ENCODE peak calls at places on chromosomes 16 and 17, in ten cellular contexts. A, K, S, W, R, F, V, I, G and O are unnamed samples.

GRCh38 chr16:55035037-55035436 is 104.4 kb downstream of the IRX5 start:
- DNase-seq in A (peak), K (no peak), S (no peak), W (no peak), R (no peak), F (peak), V (peak), I (no peak), G (no peak), O (no peak)

GRCh38 chr17:2244545-2245525 is 58.8 kb downstream of the SMG6 start:
- DNase-seq in A (peak), K (peak), S (peak), W (no peak), R (peak), F (peak), V (peak), I (peak), G (peak), O (no peak)

GRCh38 chr17:27793906-27794380 is 6.4 kb downstream of the NOS2 start:
- DNase-seq in A (no peak), K (no peak), S (no peak), W (no peak), R (no peak), F (no peak), V (no peak), I (no peak), G (no peak), O (no peak)

GRCh38 chr16:67389911-67390815 is 3.1 kb downstream of the TPPP3 start:
- DNase-seq in A (no peak), K (peak), S (no peak), W (no peak), R (peak), F (no peak), V (no peak), I (no peak), G (no peak), O (no peak)

GRCh38 chr16:3479654-3480216 is 15.6 kb downstream of the C16orf90 start:
- DNase-seq in A (no peak), K (no peak), S (no peak), W (no peak), R (no peak), F (no peak), V (no peak), I (no peak), G (no peak), O (peak)

GRCh38 chr16:3065069-3065741 is at the start of gene IL32:
- DNase-seq in A (peak), K (no peak), S (peak), W (peak), R (no peak), F (peak), V (peak), I (peak), G (peak), O (no peak)

GRCh38 chr17:75783069-75783783 is 1.4 kb upstream of the UNK start:
- DNase-seq in A (peak), K (no peak), S (peak), W (no peak), R (no peak), F (peak), V (peak), I (no peak), G (no peak), O (no peak)

GRCh38 chr16:18932243-18932997 is 6.2 kb upstream of the SMG1 start:
- DNase-seq in A (no peak), K (no peak), S (peak), W (peak), R (no peak), F (peak), V (peak), I (no peak), G (no peak), O (no peak)

GRCh38 chr16:14302031-14302398 is 230.9 kb downstream of the MRTFB start:
- DNase-seq in A (peak), K (peak), S (no peak), W (no peak), R (peak), F (no peak), V (peak), I (peak), G (peak), O (no peak)

GRCh38 chr17:56114469-56114868 is 38.8 kb upstream of the ANKFN1 start:
- DNase-seq in A (no peak), K (no peak), S (no peak), W (no peak), R (no peak), F (no peak), V (no peak), I (no peak), G (no peak), O (no peak)

GRCh38 chr16:21603920-21604319 is 4.5 kb downstream of the METTL9 start:
- DNase-seq in A (peak), K (no peak), S (peak), W (no peak), R (no peak), F (no peak), V (no peak), I (no peak), G (no peak), O (no peak)

GRCh38 chr16:70402916-70403659 is 35.8 kb downstream of the ST3GAL2 start:
- DNase-seq in A (no peak), K (no peak), S (no peak), W (no peak), R (no peak), F (no peak), V (peak), I (no peak), G (no peak), O (no peak)

GRCh38 chr17:8665681-8666080 is 35.2 kb upstream of the MYH10 start:
- DNase-seq in A (no peak), K (no peak), S (peak), W (no peak), R (no peak), F (no peak), V (no peak), I (no peak), G (no peak), O (no peak)

GRCh38 chr16:52203096-52203495 is 343.8 kb downstream of the TOX3 start:
- DNase-seq in A (no peak), K (no peak), S (peak), W (peak), R (no peak), F (no peak), V (peak), I (no peak), G (no peak), O (no peak)

GRCh38 chr16:59905628-59906027 is 1171.5 kb upstream of the GOT2 start:
- DNase-seq in A (no peak), K (no peak), S (peak), W (no peak), R (no peak), F (peak), V (peak), I (no peak), G (no peak), O (no peak)

GRCh38 chr16:34802396-34802795 is 1343.0 kb downstream of the TP53TG3F start:
- DNase-seq in A (peak), K (no peak), S (no peak), W (no peak), R (no peak), F (no peak), V (no peak), I (no peak), G (no peak), O (no peak)

GRCh38 chr16:86398622-86399021 is 111.7 kb upstream of the FOXF1 start:
- DNase-seq in A (no peak), K (no peak), S (peak), W (no peak), R (no peak), F (peak), V (no peak), I (no peak), G (no peak), O (no peak)

GRCh38 chr16:17147942-17148341 is 322.8 kb downstream of the XYLT1 start:
- DNase-seq in A (no peak), K (no peak), S (no peak), W (no peak), R (no peak), F (no peak), V (no peak), I (no peak), G (no peak), O (no peak)
- TF ChIP-seq CTCF in A (no peak), K (no peak), S (no peak), W (no peak), R (no peak), F (no peak), V (no peak), I (no peak), G (no peak), O (no peak)

DNA sequence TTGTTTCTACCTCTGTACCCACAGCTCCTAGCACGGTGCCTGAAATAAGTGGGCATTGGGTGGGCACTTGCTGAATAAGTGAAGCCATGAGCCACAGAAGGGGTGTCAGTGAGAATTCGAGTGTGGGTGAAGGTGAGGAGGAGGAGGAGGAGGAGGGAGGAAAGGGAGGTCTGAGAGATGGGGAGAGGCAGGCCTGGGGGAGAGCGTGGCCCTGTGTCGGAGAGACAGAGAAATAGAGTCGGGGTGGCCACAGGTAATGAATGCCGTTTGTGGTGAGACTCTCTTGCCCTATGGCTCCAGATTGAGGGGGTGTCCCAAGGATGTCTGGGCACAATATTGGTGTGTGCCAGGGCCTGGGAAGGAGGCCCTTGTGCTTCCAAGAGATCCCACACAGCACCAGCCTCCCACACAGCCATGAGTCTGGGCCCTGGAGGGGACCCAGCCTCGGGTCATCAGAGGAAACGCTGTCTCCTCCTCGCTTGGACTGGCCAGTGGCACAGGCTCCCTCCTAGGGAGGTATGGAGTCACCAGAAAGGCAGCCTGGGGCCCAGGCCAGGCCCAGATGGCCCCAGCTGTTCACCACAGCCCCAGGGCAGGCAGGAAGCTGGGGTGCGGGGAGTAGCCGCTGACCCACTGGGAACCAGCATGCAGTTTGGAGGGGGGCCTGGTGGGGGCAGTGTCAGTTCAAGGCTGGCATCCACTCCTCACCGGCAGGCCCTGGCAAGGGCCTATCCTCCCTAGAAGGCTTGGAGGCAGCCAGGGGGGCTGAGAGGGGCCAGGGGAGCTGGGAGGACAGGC is 49.0 kb downstream of the SDK2 start:
- DNase-seq in A (peak), K (peak), S (no peak), W (no peak), R (peak), F (no peak), V (peak), I (no peak), G (peak), O (no peak)
- TF ChIP-seq CTCF in A (peak), K (peak), S (peak), W (peak), R (peak), F (no peak), V (peak), I (no peak), G (peak), O (peak)

GRCh38 chr17:6420173-6420641 is 14.7 kb downstream of the AIPL1 start:
- DNase-seq in A (peak), K (peak), S (no peak), W (no peak), R (no peak), F (no peak), V (no peak), I (no peak), G (no peak), O (no peak)
- TF ChIP-seq CTCF in A (peak), K (no peak), S (peak), W (peak), R (peak), F (peak), V (peak), I (no peak), G (no peak), O (peak)

GRCh38 chr17:39194985-39195524 is 2.4 kb downstream of the CACNB1 start:
- DNase-seq in A (no peak), K (no peak), S (no peak), W (no peak), R (no peak), F (no peak), V (no peak), I (no peak), G (no peak), O (no peak)

GRCh38 chr17:39195568-39196160 is 1.8 kb downstream of the CACNB1 start:
- DNase-seq in A (no peak), K (peak), S (peak), W (no peak), R (no peak), F (no peak), V (peak), I (no peak), G (peak), O (no peak)

GRCh38 chr17:39193346-39193745 is 4.1 kb downstream of the CACNB1 start:
- DNase-seq in A (no peak), K (no peak), S (no peak), W (no peak), R (no peak), F (no peak), V (no peak), I (no peak), G (no peak), O (no peak)

GRCh38 chr17:39192901-39193300 is 4.6 kb downstream of the CACNB1 start:
- DNase-seq in A (no peak), K (no peak), S (no peak), W (no peak), R (no peak), F (no peak), V (no peak), I (no peak), G (no peak), O (no peak)

DNA sequence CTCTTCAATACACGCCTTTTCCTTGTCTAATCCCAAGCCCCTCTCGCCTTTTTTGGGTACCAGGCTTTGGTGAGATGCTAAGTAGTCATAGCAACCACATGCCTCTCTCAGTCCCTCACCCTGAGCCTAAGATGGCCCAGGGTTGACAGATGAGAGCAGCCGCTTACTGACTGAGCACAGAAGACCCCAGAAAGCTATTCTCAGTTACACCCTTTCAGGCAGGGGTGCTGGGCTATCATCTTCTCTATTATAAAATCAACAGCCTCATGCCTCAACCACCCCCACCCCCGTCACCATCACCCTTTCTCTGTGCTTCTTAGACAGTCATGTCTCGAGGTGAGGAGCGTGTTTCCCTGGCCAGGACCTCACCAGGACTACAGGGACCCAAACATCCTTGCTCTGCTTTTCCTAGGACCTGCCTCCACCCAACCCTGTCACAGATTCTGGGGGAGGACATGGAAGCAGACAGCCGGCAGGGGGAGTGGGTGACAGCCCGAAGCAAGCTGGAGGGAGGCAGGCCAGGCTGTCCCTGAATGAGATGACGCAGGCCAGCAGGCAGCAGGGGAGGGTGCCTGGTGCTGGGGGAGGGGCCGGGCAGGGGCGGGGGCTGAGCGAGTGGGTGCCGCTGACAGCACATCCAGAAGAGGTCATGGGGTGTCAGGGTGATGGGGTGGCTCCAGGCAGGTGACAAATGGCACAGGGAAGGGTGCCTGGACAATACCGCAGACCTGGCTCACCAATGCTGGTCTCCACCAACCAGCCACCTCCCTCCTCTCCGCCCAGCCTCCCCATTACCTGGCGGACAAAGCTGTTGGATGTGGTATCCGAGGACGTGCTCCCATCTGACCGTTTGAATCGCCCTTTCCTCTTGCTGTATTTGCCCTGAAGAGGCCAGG is 3.1 kb downstream of the CACNB1 start:
- DNase-seq in A (peak), K (peak), S (peak), W (no peak), R (peak), F (peak), V (no peak), I (peak), G (peak), O (no peak)
- TF ChIP-seq CTCF in A (peak), K (no peak), S (peak), W (peak), R (peak), F (peak), V (no peak), I (peak), G (no peak), O (peak)

GRCh38 chr16:48113471-48113870 is 42.3 kb downstream of the ABCC12 start:
- DNase-seq in A (peak), K (no peak), S (no peak), W (no peak), R (no peak), F (no peak), V (no peak), I (no peak), G (no peak), O (no peak)
- TF ChIP-seq CTCF in A (peak), K (no peak), S (no peak), W (peak), R (no peak), F (peak), V (peak), I (no peak), G (no peak), O (peak)

DNA sequence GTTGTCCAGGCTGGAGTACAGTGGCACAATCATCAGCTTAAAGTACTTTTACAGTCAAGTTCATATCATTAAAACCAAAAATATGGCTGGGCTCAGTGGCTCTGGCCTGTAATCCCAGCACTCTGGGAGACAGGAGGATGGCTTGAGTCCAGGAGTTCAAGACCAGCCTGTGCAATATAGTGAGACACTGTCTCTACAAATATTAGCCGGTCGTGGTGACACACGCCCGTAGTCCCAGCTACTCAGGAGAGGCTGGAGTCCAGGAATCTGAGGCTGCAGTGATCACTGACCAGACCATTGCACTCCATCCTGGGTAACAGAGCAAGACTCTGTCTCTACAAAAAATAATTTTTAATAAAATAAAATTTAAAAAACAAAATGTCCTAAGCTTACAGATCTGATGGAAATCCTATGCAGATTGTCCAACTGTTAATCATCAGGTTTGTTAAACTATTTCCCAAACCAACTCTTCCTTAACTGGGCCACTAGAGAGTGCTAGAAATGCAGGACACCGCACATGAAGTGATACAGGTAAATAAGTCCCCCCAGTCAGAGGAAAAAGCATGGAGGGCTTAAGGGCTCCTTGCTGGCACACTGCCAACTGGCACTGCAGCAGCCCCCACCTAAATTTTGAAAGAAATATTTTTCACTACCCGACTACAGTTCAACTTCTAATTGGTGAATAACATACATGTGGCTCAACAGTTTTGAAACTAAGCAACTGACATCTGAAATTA is 2.8 kb downstream of the USP22 start:
- DNase-seq in A (peak), K (no peak), S (peak), W (no peak), R (no peak), F (no peak), V (peak), I (no peak), G (no peak), O (no peak)
- TF ChIP-seq CTCF in A (peak), K (peak), S (peak), W (peak), R (peak), F (peak), V (peak), I (peak), G (peak), O (peak)

GRCh38 chr17:51857052-51857593 is 301.4 kb downstream of the CA10 start:
- DNase-seq in A (no peak), K (no peak), S (no peak), W (no peak), R (no peak), F (no peak), V (no peak), I (no peak), G (no peak), O (no peak)
- TF ChIP-seq CTCF in A (no peak), K (no peak), S (no peak), W (no peak), R (no peak), F (no peak), V (peak), I (no peak), G (no peak), O (no peak)

DNA sequence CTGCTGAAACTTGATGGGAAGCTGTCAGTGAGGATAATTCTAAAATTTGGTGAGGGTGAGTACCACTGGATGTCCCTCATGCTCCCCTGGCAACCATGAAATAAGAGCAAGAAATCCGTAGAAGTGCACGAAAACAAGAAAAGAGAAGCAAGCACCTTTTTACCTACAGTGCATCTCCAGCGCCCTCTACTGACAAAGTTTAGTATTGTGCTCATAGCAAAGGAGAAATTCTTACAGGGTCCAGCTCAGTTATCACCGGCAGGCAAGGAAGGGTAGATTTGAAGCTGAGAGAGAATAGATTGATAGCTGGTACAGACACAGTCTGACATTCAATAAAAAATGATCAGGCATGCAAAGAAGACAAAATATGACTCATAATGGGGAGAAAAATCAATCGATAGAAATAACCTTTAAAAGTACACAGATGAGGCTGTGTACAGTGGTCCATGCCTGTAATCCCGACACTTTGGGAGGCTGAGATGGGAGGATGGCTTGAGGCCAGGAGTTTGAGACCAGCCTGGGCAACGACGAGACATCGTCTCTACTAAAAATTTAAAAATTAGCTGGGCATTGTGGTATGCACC is 28.3 kb upstream of the TEX2 start:
- DNase-seq in A (no peak), K (no peak), S (no peak), W (no peak), R (no peak), F (no peak), V (no peak), I (no peak), G (no peak), O (no peak)
- TF ChIP-seq CTCF in A (peak), K (peak), S (peak), W (peak), R (no peak), F (peak), V (peak), I (no peak), G (no peak), O (peak)